ENCODE peak calls at places on chromosomes 6 and 20, in ten cellular contexts. One of them, this sample, is unnamed.

GRCh38 chr20:43904195-43904594 is 10.5 kb upstream of the TOX2 start:
- DNase-seq in sigmoid colon: no peak
- DNase-seq in transverse colon: no peak
- DNase-seq in HL-60: no peak
- DNase-seq in GM23338: peak
- DNase-seq in suprapubic skin: no peak
- DNase-seq in HepG2: peak
- DNase-seq in SK-N-MC: no peak
- DNase-seq in GM12878: no peak
- DNase-seq in Panc1: no peak
- DNase-seq in this sample: no peak

GRCh38 chr6:157099912-157100593 is 223.3 kb downstream of the TMEM242 start:
- DNase-seq in sigmoid colon: no peak
- DNase-seq in transverse colon: no peak
- DNase-seq in HL-60: peak
- DNase-seq in GM23338: no peak
- DNase-seq in suprapubic skin: no peak
- DNase-seq in HepG2: no peak
- DNase-seq in SK-N-MC: no peak
- DNase-seq in GM12878: peak
- DNase-seq in Panc1: no peak
- DNase-seq in this sample: no peak

GRCh38 chr6:153130515-153131036 is 506 bp downstream of the RGS17 start:
- DNase-seq in sigmoid colon: no peak
- DNase-seq in transverse colon: no peak
- DNase-seq in HL-60: no peak
- DNase-seq in GM23338: peak
- DNase-seq in suprapubic skin: no peak
- DNase-seq in HepG2: no peak
- DNase-seq in SK-N-MC: no peak
- DNase-seq in GM12878: no peak
- DNase-seq in Panc1: no peak
- DNase-seq in this sample: no peak

GRCh38 chr6:158143700-158144099 is 24.4 kb downstream of the SERAC1 start:
- DNase-seq in sigmoid colon: no peak
- DNase-seq in transverse colon: no peak
- DNase-seq in HL-60: peak
- DNase-seq in GM23338: peak
- DNase-seq in suprapubic skin: no peak
- DNase-seq in HepG2: peak
- DNase-seq in SK-N-MC: no peak
- DNase-seq in GM12878: no peak
- DNase-seq in Panc1: no peak
- DNase-seq in this sample: no peak

GRCh38 chr20:58500256-58500655 is 14.9 kb downstream of the APCDD1L start:
- DNase-seq in sigmoid colon: no peak
- DNase-seq in transverse colon: no peak
- DNase-seq in HL-60: no peak
- DNase-seq in GM23338: no peak
- DNase-seq in suprapubic skin: no peak
- DNase-seq in HepG2: no peak
- DNase-seq in SK-N-MC: no peak
- DNase-seq in GM12878: no peak
- DNase-seq in Panc1: no peak
- DNase-seq in this sample: no peak

GRCh38 chr20:41405436-41405835 is 38.8 kb upstream of the EMILIN3 start:
- DNase-seq in sigmoid colon: no peak
- DNase-seq in transverse colon: no peak
- DNase-seq in HL-60: no peak
- DNase-seq in GM23338: no peak
- DNase-seq in suprapubic skin: no peak
- DNase-seq in HepG2: no peak
- DNase-seq in SK-N-MC: no peak
- DNase-seq in GM12878: no peak
- DNase-seq in Panc1: no peak
- DNase-seq in this sample: no peak

GRCh38 chr6:130843575-130844320 is 16.5 kb downstream of the SMLR1 start:
- DNase-seq in sigmoid colon: no peak
- DNase-seq in transverse colon: no peak
- DNase-seq in HL-60: peak
- DNase-seq in GM23338: peak
- DNase-seq in suprapubic skin: no peak
- DNase-seq in HepG2: peak
- DNase-seq in SK-N-MC: peak
- DNase-seq in GM12878: peak
- DNase-seq in Panc1: peak
- DNase-seq in this sample: no peak

GRCh38 chr6:145632971-145633370 is 102.3 kb downstream of the EPM2A start:
- DNase-seq in sigmoid colon: no peak
- DNase-seq in transverse colon: no peak
- DNase-seq in HL-60: no peak
- DNase-seq in GM23338: no peak
- DNase-seq in suprapubic skin: no peak
- DNase-seq in HepG2: no peak
- DNase-seq in SK-N-MC: no peak
- DNase-seq in GM12878: no peak
- DNase-seq in Panc1: no peak
- DNase-seq in this sample: no peak

DNA sequence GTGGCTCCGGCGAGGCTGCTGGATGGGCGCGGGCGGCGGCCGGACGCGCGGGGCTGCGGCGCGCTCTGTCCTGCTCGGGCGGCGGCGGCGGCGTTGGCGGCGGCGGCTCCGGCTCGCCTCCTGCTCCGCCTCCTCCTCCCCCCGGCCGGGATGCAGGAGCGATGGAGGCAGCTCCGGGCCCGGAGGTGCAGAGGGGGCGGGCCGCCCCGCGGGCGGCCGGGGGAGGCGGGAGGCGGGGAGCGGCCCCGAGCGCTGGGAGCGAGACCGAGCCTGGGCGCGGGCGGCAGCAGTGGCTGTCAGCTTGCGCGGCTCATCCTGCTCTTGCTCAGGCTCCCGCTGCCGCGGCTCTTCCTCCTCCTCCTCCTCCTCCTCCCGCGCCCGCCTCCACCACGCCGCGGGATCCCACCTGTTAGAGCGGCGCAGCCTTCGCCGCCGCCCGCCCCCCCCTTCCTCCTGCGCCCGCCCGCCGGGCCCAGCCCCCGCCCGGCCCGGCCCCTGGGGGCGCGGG is at the start of gene NOL4L:
- DNase-seq in sigmoid colon: no peak
- DNase-seq in transverse colon: no peak
- DNase-seq in HL-60: peak
- DNase-seq in GM23338: peak
- DNase-seq in suprapubic skin: no peak
- DNase-seq in HepG2: no peak
- DNase-seq in SK-N-MC: no peak
- DNase-seq in GM12878: no peak
- DNase-seq in Panc1: no peak
- DNase-seq in this sample: peak
- H3K4me3 ChIP-seq in sigmoid colon: peak
- H3K4me3 ChIP-seq in transverse colon: peak
- H3K4me3 ChIP-seq in HL-60: peak
- H3K4me3 ChIP-seq in GM23338: peak
- H3K4me3 ChIP-seq in suprapubic skin: peak
- H3K4me3 ChIP-seq in HepG2: peak
- H3K4me3 ChIP-seq in SK-N-MC: peak
- H3K4me3 ChIP-seq in GM12878: peak
- H3K4me3 ChIP-seq in Panc1: peak
- H3K4me3 ChIP-seq in this sample: peak

GRCh38 chr6:88304515-88304914 is 138.4 kb upstream of the CNR1 start:
- DNase-seq in sigmoid colon: no peak
- DNase-seq in transverse colon: no peak
- DNase-seq in HL-60: no peak
- DNase-seq in GM23338: no peak
- DNase-seq in suprapubic skin: no peak
- DNase-seq in HepG2: no peak
- DNase-seq in SK-N-MC: no peak
- DNase-seq in GM12878: no peak
- DNase-seq in Panc1: no peak
- DNase-seq in this sample: no peak

GRCh38 chr6:88298446-88298845 is 132.3 kb upstream of the CNR1 start:
- DNase-seq in sigmoid colon: no peak
- DNase-seq in transverse colon: no peak
- DNase-seq in HL-60: no peak
- DNase-seq in GM23338: no peak
- DNase-seq in suprapubic skin: no peak
- DNase-seq in HepG2: no peak
- DNase-seq in SK-N-MC: no peak
- DNase-seq in GM12878: no peak
- DNase-seq in Panc1: no peak
- DNase-seq in this sample: no peak

GRCh38 chr6:88302769-88303230 is 136.7 kb upstream of the CNR1 start:
- DNase-seq in sigmoid colon: no peak
- DNase-seq in transverse colon: no peak
- DNase-seq in HL-60: no peak
- DNase-seq in GM23338: no peak
- DNase-seq in suprapubic skin: no peak
- DNase-seq in HepG2: no peak
- DNase-seq in SK-N-MC: no peak
- DNase-seq in GM12878: no peak
- DNase-seq in Panc1: no peak
- DNase-seq in this sample: no peak

GRCh38 chr6:88301888-88302768 is 136.0 kb upstream of the CNR1 start:
- DNase-seq in sigmoid colon: no peak
- DNase-seq in transverse colon: no peak
- DNase-seq in HL-60: no peak
- DNase-seq in GM23338: no peak
- DNase-seq in suprapubic skin: no peak
- DNase-seq in HepG2: peak
- DNase-seq in SK-N-MC: no peak
- DNase-seq in GM12878: no peak
- DNase-seq in Panc1: no peak
- DNase-seq in this sample: no peak
- TF ChIP-seq POLR2AphosphoS5 in sigmoid colon: no peak
- TF ChIP-seq POLR2AphosphoS5 in transverse colon: no peak
- TF ChIP-seq POLR2AphosphoS5 in HL-60: no peak
- TF ChIP-seq POLR2AphosphoS5 in GM23338: no peak
- TF ChIP-seq POLR2AphosphoS5 in suprapubic skin: no peak
- TF ChIP-seq POLR2AphosphoS5 in HepG2: no peak
- TF ChIP-seq POLR2AphosphoS5 in SK-N-MC: no peak
- TF ChIP-seq POLR2AphosphoS5 in GM12878: no peak
- TF ChIP-seq POLR2AphosphoS5 in Panc1: no peak
- TF ChIP-seq POLR2AphosphoS5 in this sample: no peak

GRCh38 chr6:52127957-52128356 is 40.5 kb upstream of the PKHD1 start:
- DNase-seq in sigmoid colon: no peak
- DNase-seq in transverse colon: no peak
- DNase-seq in HL-60: no peak
- DNase-seq in GM23338: no peak
- DNase-seq in suprapubic skin: no peak
- DNase-seq in HepG2: no peak
- DNase-seq in SK-N-MC: no peak
- DNase-seq in GM12878: no peak
- DNase-seq in Panc1: no peak
- DNase-seq in this sample: no peak
- H3K4me3 ChIP-seq in sigmoid colon: no peak
- H3K4me3 ChIP-seq in transverse colon: no peak
- H3K4me3 ChIP-seq in HL-60: no peak
- H3K4me3 ChIP-seq in GM23338: no peak
- H3K4me3 ChIP-seq in suprapubic skin: no peak
- H3K4me3 ChIP-seq in HepG2: no peak
- H3K4me3 ChIP-seq in SK-N-MC: no peak
- H3K4me3 ChIP-seq in GM12878: no peak
- H3K4me3 ChIP-seq in Panc1: no peak
- H3K4me3 ChIP-seq in this sample: no peak

DNA sequence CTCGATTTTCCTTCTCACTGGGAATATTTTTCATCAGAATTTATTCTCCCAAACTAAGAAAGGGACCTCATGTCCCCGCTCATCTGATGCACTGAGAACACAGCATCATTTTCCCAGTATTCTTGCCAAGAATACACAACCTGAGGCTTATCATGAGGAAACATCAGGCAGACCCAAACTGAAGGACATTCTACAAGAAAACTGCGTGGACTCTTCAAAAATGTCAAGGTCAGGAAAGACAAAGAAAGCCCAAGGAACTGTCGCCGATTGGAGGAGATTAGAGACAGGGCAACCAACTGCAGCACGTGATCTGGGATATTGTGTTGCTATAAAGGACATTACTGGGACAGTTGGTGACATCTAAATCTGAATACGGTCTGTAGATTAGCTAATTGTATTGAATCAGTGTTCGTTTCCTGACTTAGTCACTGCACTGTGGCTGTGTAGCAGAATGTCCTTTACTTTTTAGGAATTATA is 72.3 kb downstream of the SNX5 start:
- DNase-seq in sigmoid colon: peak
- DNase-seq in transverse colon: no peak
- DNase-seq in HL-60: no peak
- DNase-seq in GM23338: no peak
- DNase-seq in suprapubic skin: no peak
- DNase-seq in HepG2: no peak
- DNase-seq in SK-N-MC: no peak
- DNase-seq in GM12878: no peak
- DNase-seq in Panc1: no peak
- DNase-seq in this sample: no peak
- TF ChIP-seq POLR2AphosphoS5 in sigmoid colon: peak
- TF ChIP-seq POLR2AphosphoS5 in transverse colon: no peak
- TF ChIP-seq POLR2AphosphoS5 in HL-60: no peak
- TF ChIP-seq POLR2AphosphoS5 in GM23338: no peak
- TF ChIP-seq POLR2AphosphoS5 in suprapubic skin: no peak
- TF ChIP-seq POLR2AphosphoS5 in HepG2: no peak
- TF ChIP-seq POLR2AphosphoS5 in SK-N-MC: no peak
- TF ChIP-seq POLR2AphosphoS5 in GM12878: no peak
- TF ChIP-seq POLR2AphosphoS5 in Panc1: no peak
- TF ChIP-seq POLR2AphosphoS5 in this sample: no peak

GRCh38 chr6:30171677-30172471 is 8.5 kb downstream of the TRIM15 start:
- DNase-seq in sigmoid colon: no peak
- DNase-seq in transverse colon: no peak
- DNase-seq in HL-60: no peak
- DNase-seq in GM23338: peak
- DNase-seq in suprapubic skin: no peak
- DNase-seq in HepG2: no peak
- DNase-seq in SK-N-MC: no peak
- DNase-seq in GM12878: no peak
- DNase-seq in Panc1: no peak
- DNase-seq in this sample: no peak
- H3K4me3 ChIP-seq in sigmoid colon: no peak
- H3K4me3 ChIP-seq in transverse colon: no peak
- H3K4me3 ChIP-seq in HL-60: no peak
- H3K4me3 ChIP-seq in GM23338: peak
- H3K4me3 ChIP-seq in suprapubic skin: peak
- H3K4me3 ChIP-seq in HepG2: no peak
- H3K4me3 ChIP-seq in SK-N-MC: no peak
- H3K4me3 ChIP-seq in GM12878: no peak
- H3K4me3 ChIP-seq in Panc1: no peak
- H3K4me3 ChIP-seq in this sample: peak

GRCh38 chr20:20085812-20086211 is 33.5 kb downstream of the CFAP61 start:
- DNase-seq in sigmoid colon: no peak
- DNase-seq in transverse colon: no peak
- DNase-seq in HL-60: no peak
- DNase-seq in GM23338: no peak
- DNase-seq in suprapubic skin: peak
- DNase-seq in HepG2: no peak
- DNase-seq in SK-N-MC: no peak
- DNase-seq in GM12878: no peak
- DNase-seq in Panc1: no peak
- DNase-seq in this sample: peak
- TF ChIP-seq POLR2AphosphoS5 in sigmoid colon: no peak
- TF ChIP-seq POLR2AphosphoS5 in transverse colon: no peak
- TF ChIP-seq POLR2AphosphoS5 in HL-60: no peak
- TF ChIP-seq POLR2AphosphoS5 in GM23338: no peak
- TF ChIP-seq POLR2AphosphoS5 in suprapubic skin: peak
- TF ChIP-seq POLR2AphosphoS5 in HepG2: no peak
- TF ChIP-seq POLR2AphosphoS5 in SK-N-MC: no peak
- TF ChIP-seq POLR2AphosphoS5 in GM12878: no peak
- TF ChIP-seq POLR2AphosphoS5 in Panc1: no peak
- TF ChIP-seq POLR2AphosphoS5 in this sample: no peak

This sample was measured in stomach.